ENCODE peak calls at places on chromosome 18, in six cellular contexts. C, J, M, P, G and F are unnamed samples.
A peak's percentile ranks its signal among the peaks of the same experiment; 100 is the strongest.

GRCh38 chr18:69674292-69674877 is 273.3 kb downstream of the CD226 start:
- DNase-seq in C (no peak), J (no peak), P (no peak), G (no peak), M (no peak), F (no peak)

GRCh38 chr18:46627136-46627535 is 29.9 kb downstream of the LOXHD1 start:
- DNase-seq in C (no peak), G (no peak), M (no peak), J (no peak), P (no peak), F (no peak)

GRCh38 chr18:52200406-52200805 is 139.6 kb upstream of the DCC start:
- DNase-seq in J (no peak), G (no peak), C (no peak), M (no peak), P (no peak), F (no peak)

GRCh38 chr18:13811993-13812392 is 12.0 kb upstream of the MC5R start:
- DNase-seq in C (no peak), M (peak; percentile 67), G (no peak), J (no peak), P (no peak), F (no peak)

GRCh38 chr18:51163543-51163942 is 33.9 kb downstream of the MEX3C start:
- DNase-seq in C (no peak), G (no peak), P (no peak), J (no peak), M (no peak), F (no peak)

GRCh38 chr18:10038268-10038667 is 124.5 kb downstream of the VAPA start:
- DNase-seq in G (no peak), P (no peak), J (no peak), C (no peak), M (peak; percentile 36), F (no peak)

GRCh38 chr18:28178720-28179119 is 1.8 kb upstream of the CDH2 start:
- DNase-seq in P (no peak), G (peak; percentile 38), M (peak; percentile 77), J (no peak), C (no peak), F (no peak)

GRCh38 chr18:286515-287310 is 18.9 kb upstream of the THOC1 start:
- DNase-seq in G (peak; percentile 46), C (no peak), M (no peak), P (no peak), J (peak; percentile 63), F (no peak)

GRCh38 chr18:332007-332406 is 64.2 kb upstream of the THOC1 start:
- DNase-seq in P (no peak), C (no peak), M (no peak), G (peak; percentile 39), J (no peak), F (no peak)

GRCh38 chr18:13446581-13447470 is 228.3 kb downstream of the LDLRAD4 start:
- DNase-seq in M (peak; percentile 66), P (no peak), C (no peak), G (no peak), J (no peak), F (no peak)

GRCh38 chr18:1092228-1092627 is 187.6 kb downstream of the ADCYAP1 start:
- DNase-seq in P (no peak), C (no peak), G (no peak), M (peak; percentile 86), J (peak; percentile 4), F (no peak)

GRCh38 chr18:21599585-21600525 is 649 bp downstream of the ESCO1 start:
- DNase-seq in J (peak; percentile 10), M (peak; percentile 90), C (no peak), G (peak; percentile 10), P (no peak), F (no peak)

GRCh38 chr18:45221363-45221762 is 393.9 kb upstream of the SLC14A2 start:
- DNase-seq in C (no peak), P (no peak), M (no peak), G (peak; percentile 38), J (peak; percentile 14), F (no peak)

GRCh38 chr18:70907673-70908072 is 618.8 kb downstream of the SOCS6 start:
- DNase-seq in P (no peak), G (no peak), J (peak; percentile 0), M (peak; percentile 63), C (no peak), F (no peak)

GRCh38 chr18:25805323-25805722 is 285.1 kb downstream of the SS18 start:
- DNase-seq in M (no peak), G (peak; percentile 68), P (peak; percentile 83), C (peak; percentile 65), J (peak; percentile 67), F (peak; percentile 96)

GRCh38 chr18:56380682-56381081 is 257.7 kb downstream of the TXNL1 start:
- DNase-seq in J (no peak), C (no peak), P (no peak), G (no peak), M (no peak), F (no peak)

GRCh38 chr18:58937204-58937603 is 72.5 kb downstream of the ZNF532 start:
- DNase-seq in J (peak; percentile 60), P (peak; percentile 14), C (no peak), M (no peak), G (peak; percentile 83), F (no peak)
- H3K4me3 ChIP-seq in J (no peak overlapping the region), P (no peak overlapping the region), C (no peak overlapping the region), M (no peak overlapping the region), G (no peak overlapping the region), F (no peak overlapping the region)

GRCh38 chr18:65751145-65752085 is 603 bp downstream of the CDH7 start:
- DNase-seq in P (no peak), G (no peak), M (no peak), J (no peak), C (no peak), F (no peak)
- H3K4me3 ChIP-seq in P (no peak overlapping the region), G (no peak overlapping the region), M (peak overlapping the region; percentile 86), J (no peak overlapping the region), C (no peak overlapping the region), F (peak overlapping the region; percentile 24)

GRCh38 chr18:48191494-48191893 is 217.7 kb downstream of the ZBTB7C start:
- DNase-seq in C (no peak), M (peak; percentile 61), P (no peak), G (no peak), J (no peak), F (no peak)
- H3K4me3 ChIP-seq in C (no peak overlapping the region), M (no peak overlapping the region), P (no peak overlapping the region), G (no peak overlapping the region), J (no peak overlapping the region), F (no peak overlapping the region)

GRCh38 chr18:80244956-80245730 is 2.2 kb downstream of the PARD6G start:
- DNase-seq in C (no peak), G (no peak), P (no peak), J (no peak), M (peak; percentile 42), F (no peak)

GRCh38 chr18:80246656-80247402 is 485 bp downstream of the PARD6G start:
- DNase-seq in C (no peak), G (peak; percentile 6), M (peak; percentile 81), P (no peak), J (no peak), F (no peak)

GRCh38 chr18:80245781-80246655 is 1.3 kb downstream of the PARD6G start:
- DNase-seq in J (no peak), P (no peak), M (peak; percentile 88), G (no peak), C (no peak), F (no peak)

GRCh38 chr18:80249217-80250093 is 2.1 kb upstream of the PARD6G start:
- DNase-seq in G (no peak), C (no peak), P (no peak), M (peak; percentile 36), J (no peak), F (no peak)

GRCh38 chr18:80247403-80247916 is at the start of gene PARD6G:
- DNase-seq in G (peak; percentile 71), P (no peak), J (peak; percentile 75), C (peak; percentile 20), M (peak; percentile 89), F (peak; percentile 17)
- H3K4me3 ChIP-seq in G (peak within 1 kb of the TSS; percentile 71), P (peak within 1 kb of the TSS; percentile 68), J (peak within 1 kb of the TSS; percentile 68), C (peak within 1 kb of the TSS; percentile 73), M (peak within 1 kb of the TSS; percentile 81), F (peak within 1 kb of the TSS; percentile 79)

GRCh38 chr18:12411456-12411855 is 3.7 kb downstream of the PRELID3A start:
- DNase-seq in G (no peak), J (no peak), M (no peak), P (no peak), C (no peak), F (no peak)

GRCh38 chr18:12408247-12408869 is 629 bp downstream of the PRELID3A start:
- DNase-seq in M (no peak), C (no peak), J (peak; percentile 42), G (peak; percentile 38), P (no peak), F (no peak)

GRCh38 chr18:12406376-12407111 is 1.2 kb upstream of the PRELID3A start:
- DNase-seq in J (no peak), M (no peak), G (no peak), C (no peak), P (no peak), F (no peak)

GRCh38 chr18:12410121-12410520 is 2.4 kb downstream of the PRELID3A start:
- DNase-seq in C (no peak), M (no peak), J (no peak), P (no peak), G (no peak), F (no peak)

GRCh38 chr18:12409466-12409865 is 1.7 kb downstream of the PRELID3A start:
- DNase-seq in M (no peak), J (no peak), C (no peak), P (no peak), G (no peak), F (no peak)
- H3K4me3 ChIP-seq in M (no peak overlapping the region), J (no peak overlapping the region), C (no peak overlapping the region), P (no peak overlapping the region), G (no peak overlapping the region), F (no peak overlapping the region)

GRCh38 chr18:54764786-54765185 is 63.5 kb upstream of the RAB27B start:
- DNase-seq in G (no peak), C (no peak), P (no peak), J (no peak), M (no peak), F (no peak)
- H3K4me3 ChIP-seq in G (no peak overlapping the region), C (no peak overlapping the region), P (no peak overlapping the region), J (no peak overlapping the region), M (no peak overlapping the region), F (no peak overlapping the region)

GRCh38 chr18:11828772-11829432 is 22.3 kb upstream of the CHMP1B start:
- DNase-seq in G (no peak), J (no peak), M (no peak), C (no peak), P (no peak), F (no peak)

GRCh38 chr18:11834772-11835171 is 16.4 kb upstream of the CHMP1B start:
- DNase-seq in P (no peak), J (no peak), G (no peak), M (no peak), C (no peak), F (no peak)

GRCh38 chr18:11827963-11828362 is 23.2 kb upstream of the CHMP1B start:
- DNase-seq in M (no peak), J (no peak), P (no peak), G (no peak), C (no peak), F (no peak)

GRCh38 chr18:11826836-11827235 is 24.4 kb upstream of the CHMP1B start:
- DNase-seq in P (no peak), J (no peak), M (peak; percentile 68), C (no peak), G (peak; percentile 11), F (no peak)

DNA sequence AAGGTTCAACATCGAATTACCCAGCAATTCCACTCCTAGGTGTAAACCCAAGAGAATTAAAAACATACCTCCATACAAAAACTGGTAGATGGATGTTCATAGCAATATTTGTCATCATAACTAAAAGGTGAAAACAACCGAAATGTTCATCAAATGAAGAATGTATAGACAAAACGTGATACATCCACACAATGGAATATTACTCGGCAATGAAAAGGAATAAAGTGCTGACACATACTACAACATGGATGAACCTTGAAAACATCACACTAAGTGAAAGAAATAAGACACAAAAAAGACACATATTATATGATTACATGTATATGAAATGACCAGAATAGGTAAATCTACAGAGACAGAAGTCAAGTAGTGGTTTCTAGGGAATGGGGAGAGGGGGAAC is 20.6 kb upstream of the CHMP1B start:
- DNase-seq in M (no peak), J (no peak), G (no peak), P (no peak), C (no peak), F (no peak)
- H3K4me3 ChIP-seq in M (no peak overlapping the region), J (no peak overlapping the region), G (no peak overlapping the region), P (no peak overlapping the region), C (no peak overlapping the region), F (no peak overlapping the region)